ENCODE peak calls at places on chromosomes 2 and 18, in six cellular contexts. One of them, this sample, is unnamed.

GRCh38 chr18:23810396-23810795 is 121.1 kb downstream of the LAMA3 start:
- DNase-seq in GM12891: peak; percentile 11
- DNase-seq in HepG2: no peak
- DNase-seq in K562: no peak
- DNase-seq in H1: no peak
- DNase-seq in GM12878: no peak
- DNase-seq in this sample: no peak

GRCh38 chr18:78129260-78129659 is 850.4 kb upstream of the SALL3 start:
- DNase-seq in GM12891: no peak
- DNase-seq in HepG2: no peak
- DNase-seq in K562: no peak
- DNase-seq in H1: no peak
- DNase-seq in GM12878: no peak
- DNase-seq in this sample: no peak

GRCh38 chr2:159753797-159754196 is 41.5 kb downstream of the MARCHF7 start:
- DNase-seq in GM12891: no peak
- DNase-seq in HepG2: no peak
- DNase-seq in K562: no peak
- DNase-seq in H1: no peak
- DNase-seq in GM12878: no peak
- DNase-seq in this sample: no peak

GRCh38 chr2:226115102-226115831 is 684.4 kb downstream of the IRS1 start:
- DNase-seq in GM12891: no peak
- DNase-seq in HepG2: peak; percentile 94
- DNase-seq in K562: no peak
- DNase-seq in H1: no peak
- DNase-seq in GM12878: no peak
- DNase-seq in this sample: no peak

GRCh38 chr18:62183578-62184195 is 3.2 kb downstream of the PIGN start:
- DNase-seq in GM12891: no peak
- DNase-seq in HepG2: peak; percentile 44
- DNase-seq in K562: no peak
- DNase-seq in H1: no peak
- DNase-seq in GM12878: no peak
- DNase-seq in this sample: no peak

GRCh38 chr2:208268553-208268952 is 2.5 kb downstream of the PIKFYVE start:
- DNase-seq in GM12891: no peak
- DNase-seq in HepG2: no peak
- DNase-seq in K562: no peak
- DNase-seq in H1: no peak
- DNase-seq in GM12878: no peak
- DNase-seq in this sample: no peak

GRCh38 chr2:20618886-20619521 is 31.9 kb downstream of the HS1BP3 start:
- DNase-seq in GM12891: no peak
- DNase-seq in HepG2: no peak
- DNase-seq in K562: no peak
- DNase-seq in H1: no peak
- DNase-seq in GM12878: no peak
- DNase-seq in this sample: no peak

GRCh38 chr18:7950380-7951143 is 383.4 kb downstream of the PTPRM start:
- DNase-seq in GM12891: no peak
- DNase-seq in HepG2: peak; percentile 20
- DNase-seq in K562: peak; percentile 18
- DNase-seq in H1: no peak
- DNase-seq in GM12878: no peak
- DNase-seq in this sample: no peak

GRCh38 chr18:36634573-36635216 is 194.1 kb downstream of the TPGS2 start:
- DNase-seq in GM12891: no peak
- DNase-seq in HepG2: no peak
- DNase-seq in K562: no peak
- DNase-seq in H1: no peak
- DNase-seq in GM12878: no peak
- DNase-seq in this sample: no peak

GRCh38 chr2:128415768-128416039 is 97.0 kb upstream of the HS6ST1 start:
- DNase-seq in GM12891: no peak
- DNase-seq in HepG2: no peak
- DNase-seq in K562: no peak
- DNase-seq in H1: no peak
- DNase-seq in GM12878: no peak
- DNase-seq in this sample: no peak

GRCh38 chr2:30147715-30148611 is 1.2 kb downstream of the YPEL5 start:
- DNase-seq in GM12891: peak; percentile 72
- DNase-seq in HepG2: peak; percentile 44
- DNase-seq in K562: peak; percentile 91
- DNase-seq in H1: peak; percentile 88
- DNase-seq in GM12878: no peak
- DNase-seq in this sample: peak; percentile 70
- TF ChIP-seq POLR2A in GM12891: no peak
- TF ChIP-seq POLR2A in HepG2: no peak
- TF ChIP-seq POLR2A in K562: peak; percentile 8
- TF ChIP-seq POLR2A in H1: no peak
- TF ChIP-seq POLR2A in GM12878: peak; percentile 72
- TF ChIP-seq POLR2A in this sample: no peak

GRCh38 chr2:160909781-160910242 is 250.4 kb upstream of the TANK start:
- DNase-seq in GM12891: no peak
- DNase-seq in HepG2: no peak
- DNase-seq in K562: no peak
- DNase-seq in H1: no peak
- DNase-seq in GM12878: no peak
- DNase-seq in this sample: no peak

GRCh38 chr2:160908157-160908556 is 252.1 kb upstream of the TANK start:
- DNase-seq in GM12891: no peak
- DNase-seq in HepG2: no peak
- DNase-seq in K562: no peak
- DNase-seq in H1: no peak
- DNase-seq in GM12878: no peak
- DNase-seq in this sample: no peak

GRCh38 chr2:160912276-160912675 is 248.0 kb upstream of the TANK start:
- DNase-seq in GM12891: no peak
- DNase-seq in HepG2: no peak
- DNase-seq in K562: no peak
- DNase-seq in H1: no peak
- DNase-seq in GM12878: no peak
- DNase-seq in this sample: no peak

GRCh38 chr2:160911258-160911657 is 249.0 kb upstream of the TANK start:
- DNase-seq in GM12891: no peak
- DNase-seq in HepG2: no peak
- DNase-seq in K562: no peak
- DNase-seq in H1: no peak
- DNase-seq in GM12878: no peak
- DNase-seq in this sample: no peak

GRCh38 chr2:160910681-160911080 is 249.5 kb upstream of the TANK start:
- DNase-seq in GM12891: no peak
- DNase-seq in HepG2: no peak
- DNase-seq in K562: no peak
- DNase-seq in H1: no peak
- DNase-seq in GM12878: no peak
- DNase-seq in this sample: no peak
- TF ChIP-seq TAF1 in GM12891: no peak
- TF ChIP-seq TAF1 in HepG2: no peak
- TF ChIP-seq TAF1 in K562: no peak
- TF ChIP-seq TAF1 in H1: no peak
- TF ChIP-seq TAF1 in GM12878: no peak
- TF ChIP-seq TAF1 in this sample: no peak

GRCh38 chr2:64858541-64859031 is 130.6 kb upstream of the SLC1A4 start:
- DNase-seq in GM12891: no peak
- DNase-seq in HepG2: no peak
- DNase-seq in K562: no peak
- DNase-seq in H1: no peak
- DNase-seq in GM12878: no peak
- DNase-seq in this sample: no peak

GRCh38 chr2:64860321-64860751 is 128.9 kb upstream of the SLC1A4 start:
- DNase-seq in GM12891: peak; percentile 42
- DNase-seq in HepG2: no peak
- DNase-seq in K562: no peak
- DNase-seq in H1: no peak
- DNase-seq in GM12878: no peak
- DNase-seq in this sample: no peak

GRCh38 chr2:64860936-64861335 is 128.3 kb upstream of the SLC1A4 start:
- DNase-seq in GM12891: no peak
- DNase-seq in HepG2: no peak
- DNase-seq in K562: no peak
- DNase-seq in H1: no peak
- DNase-seq in GM12878: no peak
- DNase-seq in this sample: no peak

GRCh38 chr2:64857581-64858471 is 131.4 kb upstream of the SLC1A4 start:
- DNase-seq in GM12891: no peak
- DNase-seq in HepG2: no peak
- DNase-seq in K562: no peak
- DNase-seq in H1: no peak
- DNase-seq in GM12878: no peak
- DNase-seq in this sample: no peak

DNA sequence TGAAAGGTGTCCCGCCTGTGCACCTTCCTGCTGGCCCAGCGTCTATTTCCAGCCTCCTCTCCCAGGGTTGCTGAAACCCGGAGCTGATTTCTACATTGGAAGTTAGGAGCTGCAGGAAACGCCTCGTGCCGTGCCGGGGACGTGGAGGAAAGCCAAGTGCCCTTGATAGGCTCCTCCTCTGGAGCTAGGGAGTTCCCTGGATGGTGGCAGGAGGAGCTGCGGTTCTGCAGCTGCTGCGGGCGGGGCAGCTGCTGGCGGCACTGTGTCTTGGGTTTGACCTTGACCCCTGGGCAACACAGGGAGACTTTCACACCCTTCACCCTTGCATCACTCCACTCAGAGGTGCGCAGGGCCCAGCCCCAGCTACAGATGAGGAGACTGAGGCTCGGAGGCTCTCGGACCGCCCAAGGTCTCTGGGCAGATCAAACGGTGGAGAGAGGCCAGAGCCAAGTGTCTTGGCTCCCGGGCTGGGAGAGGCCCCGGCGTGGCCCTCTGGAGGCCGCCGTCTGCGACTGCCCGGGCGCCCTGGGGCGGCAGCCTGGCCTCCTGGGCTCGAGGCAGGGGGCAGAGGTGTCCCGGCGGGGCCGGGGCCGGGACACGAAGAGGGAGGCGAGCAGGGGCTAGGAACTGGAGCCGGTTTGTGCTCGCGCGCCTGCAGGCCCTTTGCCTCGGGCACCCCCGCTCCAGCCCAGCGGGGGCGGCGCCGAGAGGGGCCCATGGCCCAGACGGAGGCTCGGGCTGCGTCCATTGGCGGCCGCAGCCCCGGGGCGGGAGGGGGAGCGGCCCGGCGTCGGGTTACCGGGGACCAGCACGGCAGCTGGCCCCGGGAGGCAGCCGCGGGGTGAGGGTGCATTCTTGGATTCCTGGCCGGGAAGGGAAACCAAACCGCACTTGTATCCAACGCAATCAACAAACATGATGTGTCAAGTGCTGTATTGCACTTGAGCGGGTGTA is 129.7 kb upstream of the SLC1A4 start:
- DNase-seq in GM12891: peak; percentile 50
- DNase-seq in HepG2: no peak
- DNase-seq in K562: peak; percentile 92
- DNase-seq in H1: peak; percentile 68
- DNase-seq in GM12878: no peak
- DNase-seq in this sample: peak; percentile 52
- TF ChIP-seq POLR2A in GM12891: peak; percentile 11
- TF ChIP-seq POLR2A in HepG2: no peak
- TF ChIP-seq POLR2A in K562: peak; percentile 68
- TF ChIP-seq POLR2A in H1: no peak
- TF ChIP-seq POLR2A in GM12878: peak; percentile 40
- TF ChIP-seq POLR2A in this sample: peak; percentile 56

GRCh38 chr2:178474560-178474959 is 3.8 kb downstream of the FKBP7 start:
- DNase-seq in GM12891: no peak
- DNase-seq in HepG2: no peak
- DNase-seq in K562: no peak
- DNase-seq in H1: no peak
- DNase-seq in GM12878: no peak
- DNase-seq in this sample: no peak

GRCh38 chr2:178476477-178476876 is 1.9 kb downstream of the FKBP7 start:
- DNase-seq in GM12891: no peak
- DNase-seq in HepG2: no peak
- DNase-seq in K562: no peak
- DNase-seq in H1: no peak
- DNase-seq in GM12878: no peak
- DNase-seq in this sample: no peak

GRCh38 chr2:178473373-178473772 is 5.0 kb downstream of the FKBP7 start:
- DNase-seq in GM12891: no peak
- DNase-seq in HepG2: no peak
- DNase-seq in K562: peak; percentile 30
- DNase-seq in H1: no peak
- DNase-seq in GM12878: no peak
- DNase-seq in this sample: no peak

GRCh38 chr2:178477443-178478099 is 829 bp downstream of the FKBP7 start:
- DNase-seq in GM12891: no peak
- DNase-seq in HepG2: no peak
- DNase-seq in K562: no peak
- DNase-seq in H1: no peak
- DNase-seq in GM12878: no peak
- DNase-seq in this sample: no peak

DNA sequence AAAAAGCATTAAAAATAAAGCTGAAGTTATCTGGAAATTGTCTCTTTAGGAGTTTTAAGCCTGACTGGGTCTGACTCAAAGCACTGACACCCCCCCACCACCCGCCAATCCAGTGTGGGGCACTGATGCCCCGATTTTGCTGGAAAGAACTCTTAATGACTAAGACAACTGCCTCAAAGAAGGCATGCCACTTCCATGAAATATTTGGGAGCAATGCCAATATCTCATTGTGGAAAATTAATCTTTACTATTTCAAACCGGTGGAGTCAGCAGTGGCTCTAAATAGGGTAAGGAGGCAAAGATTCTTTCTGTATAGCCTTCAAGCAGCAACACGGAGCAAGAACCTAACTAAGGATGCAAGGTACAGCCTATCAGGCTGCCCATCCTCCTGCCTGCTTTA is 4.5 kb downstream of the FKBP7 start:
- DNase-seq in GM12891: no peak
- DNase-seq in HepG2: no peak
- DNase-seq in K562: no peak
- DNase-seq in H1: no peak
- DNase-seq in GM12878: no peak
- DNase-seq in this sample: no peak
- TF ChIP-seq TAF1 in GM12891: no peak
- TF ChIP-seq TAF1 in HepG2: no peak
- TF ChIP-seq TAF1 in K562: no peak
- TF ChIP-seq TAF1 in H1: no peak
- TF ChIP-seq TAF1 in GM12878: no peak
- TF ChIP-seq TAF1 in this sample: no peak

GRCh38 chr2:88748005-88748404 is 56.5 kb downstream of the RPIA start:
- DNase-seq in GM12891: no peak
- DNase-seq in HepG2: no peak
- DNase-seq in K562: no peak
- DNase-seq in H1: no peak
- DNase-seq in GM12878: no peak
- DNase-seq in this sample: no peak
- TF ChIP-seq POLR2A in GM12891: no peak
- TF ChIP-seq POLR2A in HepG2: no peak
- TF ChIP-seq POLR2A in K562: no peak
- TF ChIP-seq POLR2A in H1: no peak
- TF ChIP-seq POLR2A in GM12878: no peak
- TF ChIP-seq POLR2A in this sample: no peak

This sample was measured in GM12892.